ENCODE peak calls at places on chromosomes 2 and 18, in five cellular contexts. Q, L, B, D and T are unnamed samples.

GRCh38 chr2:64943387-64944150 is 45.6 kb upstream of the SLC1A4 start:
- DNase-seq in Q (peak), L (no peak), B (no peak), D (no peak), T (no peak)

GRCh38 chr2:216362730-216363129 is 9.6 kb downstream of the MARCHF4 start:
- DNase-seq in Q (no peak), L (no peak), B (no peak), D (no peak), T (no peak)

GRCh38 chr2:241860184-241861078 is 1.7 kb upstream of the PDCD1 start:
- DNase-seq in Q (no peak), L (no peak), B (no peak), D (no peak), T (no peak)

GRCh38 chr2:240795916-240796510 is 24.0 kb downstream of the KIF1A start:
- DNase-seq in Q (no peak), L (no peak), B (no peak), D (no peak), T (no peak)

GRCh38 chr2:233995985-233996384 is 54.5 kb upstream of the SPP2 start:
- DNase-seq in Q (no peak), L (no peak), B (no peak), D (no peak), T (no peak)

GRCh38 chr2:47984041-47984440 is 77.7 kb upstream of the FBXO11 start:
- DNase-seq in Q (no peak), L (no peak), B (peak), D (no peak), T (no peak)

GRCh38 chr18:27771571-27771970 is 405.4 kb downstream of the CDH2 start:
- DNase-seq in Q (no peak), L (no peak), B (no peak), D (no peak), T (no peak)

GRCh38 chr2:133986881-133987793 is 266.7 kb upstream of the MGAT5 start:
- DNase-seq in Q (no peak), L (no peak), B (no peak), D (no peak), T (no peak)

GRCh38 chr2:1136071-1136470 is 185.4 kb downstream of the SNTG2 start:
- DNase-seq in Q (no peak), L (no peak), B (no peak), D (no peak), T (no peak)

GRCh38 chr18:12307251-12307736 is 747 bp upstream of the TUBB6 start:
- DNase-seq in Q (no peak), L (no peak), B (no peak), D (no peak), T (no peak)

GRCh38 chr2:3729786-3730185 is 26.4 kb downstream of the DCDC2C start:
- DNase-seq in Q (no peak), L (no peak), B (no peak), D (no peak), T (no peak)

GRCh38 chr2:115574667-115575066 is 1132.2 kb downstream of the DPP10 start:
- DNase-seq in Q (no peak), L (no peak), B (no peak), D (no peak), T (no peak)

GRCh38 chr2:64862001-64862397 is 127.2 kb upstream of the SLC1A4 start:
- DNase-seq in Q (no peak), L (no peak), B (no peak), D (no peak), T (no peak)

GRCh38 chr2:203998195-203998804 is 61.7 kb downstream of the ICOS start:
- DNase-seq in Q (no peak), L (no peak), B (no peak), D (no peak), T (no peak)

GRCh38 chr2:2269426-2269825 is 61.6 kb downstream of the MYT1L start:
- DNase-seq in Q (no peak), L (no peak), B (no peak), D (no peak), T (no peak)

GRCh38 chr2:30662268-30663131 is 144.7 kb downstream of the CAPN13 start:
- DNase-seq in Q (no peak), L (no peak), B (no peak), D (no peak), T (no peak)

GRCh38 chr18:79556829-79557585 is 122.6 kb upstream of the CTDP1 start:
- DNase-seq in Q (no peak), L (no peak), B (no peak), D (no peak), T (no peak)

DNA sequence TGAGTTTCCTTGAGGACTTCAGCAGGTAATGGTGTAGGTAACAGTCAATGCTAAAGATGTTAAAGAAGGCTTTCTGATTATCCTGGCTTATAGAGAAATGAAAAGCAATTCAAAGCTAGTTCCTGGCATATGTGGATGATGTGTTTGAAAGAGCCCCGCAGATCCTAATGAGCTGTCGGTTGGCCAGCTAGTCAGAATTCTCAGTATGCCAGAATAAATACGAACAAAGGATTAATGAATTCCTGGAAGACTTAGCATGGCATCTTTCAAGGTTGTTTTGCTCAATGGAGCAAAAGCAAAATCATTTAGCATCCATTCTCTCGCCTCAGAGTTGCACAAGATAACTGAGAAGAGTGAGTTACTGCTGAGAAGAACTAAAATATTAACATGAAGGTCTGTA is 307.6 kb downstream of the RIT2 start:
- DNase-seq in Q (no peak), L (no peak), B (no peak), D (no peak), T (no peak)
- H2AFZ ChIP-seq in Q (no peak), L (no peak), B (no peak), D (no peak), T (no peak)

DNA sequence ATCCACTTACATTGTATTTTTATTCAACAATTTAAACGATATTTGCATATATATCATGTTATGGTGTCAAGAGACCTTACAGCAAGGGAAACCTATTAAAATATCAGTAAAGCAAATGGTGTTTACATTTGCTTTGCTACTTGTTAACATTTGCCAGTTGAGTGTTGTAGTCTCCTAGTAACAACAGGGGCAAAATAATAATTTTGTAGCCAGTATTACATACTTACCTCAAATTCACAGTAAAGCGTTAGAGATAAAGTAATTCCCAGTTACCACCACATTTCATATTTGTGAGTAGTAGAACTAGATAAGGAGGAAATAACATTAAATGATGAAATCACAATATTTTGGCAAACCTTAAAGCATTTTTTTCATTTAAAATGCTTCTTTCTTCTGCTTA is 71.3 kb downstream of the FASTKD2 start:
- DNase-seq in Q (no peak), L (no peak), B (no peak), D (no peak), T (no peak)
- TF ChIP-seq ZNF274 in Q (no peak), L (no peak), B (no peak), D (no peak), T (no peak)

DNA sequence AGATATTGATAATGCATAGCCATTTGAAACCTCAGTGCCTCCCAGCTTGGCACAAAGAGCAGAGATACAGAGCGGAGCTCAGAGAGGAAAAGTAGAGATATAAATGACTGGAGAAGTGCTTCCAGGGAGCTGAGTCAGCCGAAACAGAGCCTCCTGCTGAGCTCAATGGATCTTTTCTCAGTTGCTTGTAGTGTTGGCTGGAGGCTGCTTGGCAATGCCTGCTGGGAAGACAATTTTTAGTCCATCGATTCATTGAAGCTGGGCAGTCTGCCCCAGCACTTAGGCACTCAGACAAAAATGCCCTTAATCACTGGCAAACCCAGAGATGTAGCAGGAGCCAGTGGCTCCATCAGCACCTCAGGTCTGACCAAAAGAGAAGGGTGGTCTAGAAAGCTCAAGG is 81.3 kb upstream of the SETBP1 start:
- DNase-seq in Q (no peak), L (no peak), B (no peak), D (no peak), T (no peak)
- H2AFZ ChIP-seq in Q (no peak), L (no peak), B (no peak), D (no peak), T (no peak)

GRCh38 chr2:159066541-159067156 is 98.2 kb downstream of the TANC1 start:
- DNase-seq in Q (no peak), L (no peak), B (no peak), D (no peak), T (no peak)

GRCh38 chr2:159065313-159065712 is 96.9 kb downstream of the TANC1 start:
- DNase-seq in Q (no peak), L (no peak), B (no peak), D (no peak), T (no peak)

GRCh38 chr2:159065891-159066290 is 97.5 kb downstream of the TANC1 start:
- DNase-seq in Q (no peak), L (no peak), B (no peak), D (no peak), T (no peak)

GRCh38 chr2:159063677-159064076 is 95.2 kb downstream of the TANC1 start:
- DNase-seq in Q (no peak), L (no peak), B (no peak), D (no peak), T (no peak)

DNA sequence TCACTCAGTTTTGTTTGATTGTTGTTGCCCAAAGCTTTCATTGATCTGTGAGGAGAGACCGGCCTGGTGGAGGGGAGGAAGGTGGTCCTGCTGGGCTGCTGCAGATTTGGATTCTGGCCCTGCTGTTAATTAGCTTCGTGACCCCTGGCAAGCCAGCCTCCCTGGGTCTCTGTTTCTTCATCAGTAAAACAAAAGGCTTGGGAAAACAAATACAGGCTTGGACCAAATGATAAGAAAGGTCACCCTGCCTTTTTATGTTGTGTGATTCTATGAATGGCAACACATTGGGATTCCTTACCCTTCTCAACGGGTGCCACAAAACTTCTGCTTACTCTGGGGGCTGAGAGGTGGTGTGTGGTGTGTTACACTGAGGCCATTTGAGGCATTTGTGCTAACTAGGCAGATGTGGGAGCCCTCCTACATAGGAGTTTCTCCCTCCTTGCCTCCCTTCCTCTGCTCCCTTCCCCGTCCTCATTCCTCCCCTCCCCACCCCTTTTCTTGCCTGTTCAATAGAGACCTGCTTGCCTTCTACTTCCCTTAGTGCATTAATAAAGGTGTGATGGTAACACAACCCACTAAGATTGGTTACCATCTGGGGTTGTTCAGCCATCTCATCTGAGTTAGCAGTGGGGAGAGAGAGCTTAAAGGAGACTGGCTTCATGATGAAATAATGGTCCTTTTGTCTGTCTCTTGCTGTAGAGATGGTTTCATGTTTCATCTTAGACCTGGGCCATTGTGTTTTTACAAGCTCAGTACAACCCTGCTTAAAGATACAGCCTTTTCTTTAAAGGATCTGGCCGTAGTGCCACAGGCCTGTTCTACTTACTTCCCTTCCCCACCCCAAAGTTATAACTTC is 96.2 kb downstream of the TANC1 start:
- DNase-seq in Q (peak), L (no peak), B (no peak), D (no peak), T (no peak)
- TF ChIP-seq ZNF274 in Q (no peak), L (no peak), B (no peak), D (no peak), T (no peak)